ENCODE peak calls at places on chromosomes 6 and 20, in seven cellular contexts. X is uterus, S is A549, H is HCT116, P is left ventricle myocardium inferior, E is pancreas, N is esophagus squamous epithelium. V is an unnamed sample.

GRCh38 chr6:20708367-20709124 is 174.3 kb downstream of the CDKAL1 start:
- DNase-seq in X (no peak), S (no peak), H (no peak), P (no peak), E (no peak), N (no peak), V (no peak)

GRCh38 chr6:23980965-23981364 is 145.1 kb upstream of the NRSN1 start:
- DNase-seq in X (no peak), S (no peak), H (no peak), P (no peak), E (no peak), N (no peak), V (no peak)

GRCh38 chr20:37379967-37380828 is 34.3 kb downstream of the SRC start:
- DNase-seq in X (no peak), S (peak), H (no peak), P (no peak), E (no peak), N (no peak), V (no peak)

GRCh38 chr20:4444404-4444803 is 277.3 kb upstream of the PRND start:
- DNase-seq in X (no peak), S (no peak), H (no peak), P (no peak), E (no peak), N (no peak), V (no peak)

GRCh38 chr6:74757788-74758187 is 448.1 kb downstream of the COL12A1 start:
- DNase-seq in X (no peak), S (no peak), H (no peak), P (no peak), E (no peak), N (no peak), V (no peak)

GRCh38 chr6:86723729-86724128 is 213.6 kb upstream of the HTR1E start:
- DNase-seq in X (no peak), S (no peak), H (no peak), P (no peak), E (no peak), N (no peak), V (no peak)

GRCh38 chr6:11730645-11731044 is 48.0 kb downstream of the ADTRP start:
- DNase-seq in X (no peak), S (no peak), H (no peak), P (no peak), E (no peak), N (no peak), V (no peak)

GRCh38 chr6:106279179-106279578 is 46.4 kb downstream of the ATG5 start:
- DNase-seq in X (no peak), S (no peak), H (no peak), P (no peak), E (no peak), N (no peak), V (no peak)

GRCh38 chr6:3769610-3770009 is 18.1 kb upstream of the PXDC1 start:
- DNase-seq in X (no peak), S (no peak), H (no peak), P (no peak), E (no peak), N (no peak), V (no peak)

GRCh38 chr6:27096834-27097511 is 150.5 kb upstream of the PRSS16 start:
- DNase-seq in X (no peak), S (peak), H (peak), P (no peak), E (peak), N (no peak), V (no peak)

GRCh38 chr6:14598017-14598864 is 480.7 kb downstream of the CD83 start:
- DNase-seq in X (no peak), S (no peak), H (no peak), P (no peak), E (no peak), N (no peak), V (no peak)

GRCh38 chr6:2129076-2129695 is 116.2 kb downstream of the GMDS start:
- DNase-seq in X (no peak), S (no peak), H (no peak), P (no peak), E (no peak), N (no peak), V (no peak)

GRCh38 chr20:54044156-54044555 is 26.2 kb downstream of the BCAS1 start:
- DNase-seq in X (peak), S (no peak), H (no peak), P (no peak), E (no peak), N (no peak), V (no peak)

GRCh38 chr6:223763-224162 is 68.5 kb upstream of the DUSP22 start:
- DNase-seq in X (no peak), S (no peak), H (no peak), P (no peak), E (no peak), N (no peak), V (no peak)

GRCh38 chr6:13413466-13413862 is 73.9 kb downstream of the GFOD1 start:
- DNase-seq in X (no peak), S (no peak), H (no peak), P (no peak), E (peak), N (no peak), V (no peak)

GRCh38 chr6:34021001-34021838 is 124.7 kb downstream of the GRM4 start:
- DNase-seq in X (no peak), S (no peak), H (no peak), P (no peak), E (no peak), N (no peak), V (no peak)

GRCh38 chr6:57102976-57103375 is 13.0 kb downstream of the ZNF451 start:
- DNase-seq in X (no peak), S (no peak), H (no peak), P (no peak), E (no peak), N (no peak), V (no peak)

GRCh38 chr6:122878809-122879208 is 89.8 kb downstream of the SMPDL3A start:
- DNase-seq in X (no peak), S (no peak), H (no peak), P (no peak), E (no peak), N (no peak), V (no peak)

GRCh38 chr6:68710916-68711315 is 75.8 kb downstream of the ADGRB3 start:
- DNase-seq in X (no peak), S (no peak), H (no peak), P (no peak), E (no peak), N (no peak), V (no peak)

GRCh38 chr20:36744243-36744642 is 1.6 kb downstream of the NDRG3 start:
- DNase-seq in X (no peak), S (no peak), H (no peak), P (no peak), E (no peak), N (no peak), V (no peak)

GRCh38 chr20:33627577-33628216 is 34.4 kb upstream of the C20orf144 start:
- DNase-seq in X (no peak), S (no peak), H (no peak), P (no peak), E (no peak), N (no peak), V (no peak)

GRCh38 chr6:71855406-71855805 is 30.9 kb upstream of the RIMS1 start:
- DNase-seq in X (no peak), S (no peak), H (no peak), P (no peak), E (no peak), N (no peak), V (no peak)

GRCh38 chr6:10369896-10370295 is 45.0 kb downstream of the TFAP2A start:
- DNase-seq in X (no peak), S (no peak), H (no peak), P (no peak), E (no peak), N (no peak), V (no peak)

GRCh38 chr6:97049254-97050004 is 124.9 kb downstream of the KLHL32 start:
- DNase-seq in X (no peak), S (no peak), H (no peak), P (no peak), E (no peak), N (no peak), V (no peak)

GRCh38 chr20:61092199-61092598 is 159.9 kb upstream of the CDH4 start:
- DNase-seq in X (no peak), S (no peak), H (no peak), P (no peak), E (no peak), N (no peak), V (no peak)

GRCh38 chr20:3741846-3742458 is 9.5 kb downstream of the HSPA12B start:
- DNase-seq in X (no peak), S (no peak), H (no peak), P (no peak), E (no peak), N (no peak), V (no peak)

GRCh38 chr6:12482386-12482785 is 192.2 kb downstream of the EDN1 start:
- DNase-seq in X (no peak), S (no peak), H (no peak), P (no peak), E (no peak), N (no peak), V (no peak)

GRCh38 chr6:3026811-3027626 is 27.3 kb downstream of the NQO2 start:
- DNase-seq in X (no peak), S (no peak), H (no peak), P (no peak), E (no peak), N (no peak), V (no peak)

GRCh38 chr20:21019831-21020655 is 86.1 kb downstream of the LINC00237 start:
- DNase-seq in X (no peak), S (no peak), H (no peak), P (no peak), E (no peak), N (no peak), V (no peak)

GRCh38 chr6:56692586-56693245 is 50.0 kb upstream of the DST start:
- DNase-seq in X (no peak), S (no peak), H (no peak), P (no peak), E (no peak), N (no peak), V (no peak)

GRCh38 chr6:31663087-31663960 is 1.5 kb downstream of the GPANK1 start:
- DNase-seq in X (no peak), S (no peak), H (no peak), P (no peak), E (no peak), N (no peak), V (no peak)

GRCh38 chr6:160077526-160077925 is 44.1 kb upstream of the SLC22A1 start:
- DNase-seq in X (no peak), S (no peak), H (no peak), P (no peak), E (no peak), N (no peak), V (no peak)

GRCh38 chr6:43806041-43806757 is 36.2 kb downstream of the VEGFA start:
- DNase-seq in X (no peak), S (no peak), H (no peak), P (no peak), E (peak), N (no peak), V (no peak)

GRCh38 chr6:106574729-106575458 is 54.4 kb downstream of the RTN4IP1 start:
- DNase-seq in X (no peak), S (no peak), H (peak), P (no peak), E (no peak), N (no peak), V (no peak)

GRCh38 chr6:81987293-81987692 is 234.8 kb upstream of the TENT5A start:
- DNase-seq in X (no peak), S (no peak), H (no peak), P (no peak), E (no peak), N (no peak), V (no peak)

GRCh38 chr6:136090929-136091328 is 159.2 kb downstream of the MTFR2 start:
- DNase-seq in X (no peak), S (no peak), H (no peak), P (no peak), E (no peak), N (no peak), V (no peak)

GRCh38 chr20:32470025-32470861 is 112.1 kb downstream of the ASXL1 start:
- DNase-seq in X (peak), S (peak), H (peak), P (peak), E (peak), N (no peak), V (no peak)

GRCh38 chr20:51767018-51767866 is 948 bp downstream of the ATP9A start:
- DNase-seq in X (peak), S (peak), H (peak), P (peak), E (peak), N (no peak), V (peak)

GRCh38 chr20:31516651-31517050 is 2.4 kb downstream of the HM13 start:
- DNase-seq in X (no peak), S (no peak), H (no peak), P (no peak), E (no peak), N (no peak), V (no peak)

DNA sequence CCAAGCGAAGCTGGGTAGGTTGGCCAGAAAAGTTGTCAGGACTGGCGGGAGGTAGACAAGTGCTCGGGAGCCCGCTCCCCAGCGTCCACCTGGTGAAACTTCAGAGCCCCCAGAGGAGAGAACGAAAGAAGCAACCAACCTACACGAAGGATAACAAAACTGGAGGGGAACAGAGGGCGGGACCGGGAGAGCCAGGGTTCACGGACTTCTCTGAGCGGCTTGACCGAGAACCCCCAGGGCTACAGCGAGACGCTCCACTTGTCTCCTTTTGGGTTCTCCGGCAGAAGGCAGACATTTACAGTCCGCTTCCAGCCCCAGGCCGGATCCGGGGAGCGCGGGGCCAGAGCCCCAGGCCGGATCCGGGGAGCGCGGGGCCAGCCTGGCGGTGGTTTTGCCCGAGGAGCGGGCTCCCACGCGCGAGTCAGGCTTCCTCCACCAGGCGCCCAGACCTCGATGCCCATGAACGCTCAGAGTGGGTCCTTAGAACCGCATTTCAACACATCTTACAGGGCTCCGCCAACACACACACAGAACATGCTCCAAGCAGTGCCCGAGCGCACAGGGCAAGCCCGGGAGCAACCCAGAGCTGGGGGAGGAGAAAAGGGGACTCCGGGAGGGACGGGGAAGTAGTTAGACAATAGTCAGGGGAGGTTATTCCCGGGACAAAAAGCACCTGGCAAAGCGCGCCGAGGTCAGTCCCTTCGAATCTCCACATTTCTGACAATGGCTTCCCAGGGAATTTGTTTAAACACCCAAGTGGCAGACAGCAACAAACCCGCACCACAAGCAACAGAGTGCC is 1.1 kb downstream of the PTPRK start:
- DNase-seq in X (peak), S (peak), H (no peak), P (peak), E (peak), N (no peak), V (peak)
- H3K27ac ChIP-seq in X (peak), S (peak), H (peak), P (peak), E (peak), N (peak), V (peak)

DNA sequence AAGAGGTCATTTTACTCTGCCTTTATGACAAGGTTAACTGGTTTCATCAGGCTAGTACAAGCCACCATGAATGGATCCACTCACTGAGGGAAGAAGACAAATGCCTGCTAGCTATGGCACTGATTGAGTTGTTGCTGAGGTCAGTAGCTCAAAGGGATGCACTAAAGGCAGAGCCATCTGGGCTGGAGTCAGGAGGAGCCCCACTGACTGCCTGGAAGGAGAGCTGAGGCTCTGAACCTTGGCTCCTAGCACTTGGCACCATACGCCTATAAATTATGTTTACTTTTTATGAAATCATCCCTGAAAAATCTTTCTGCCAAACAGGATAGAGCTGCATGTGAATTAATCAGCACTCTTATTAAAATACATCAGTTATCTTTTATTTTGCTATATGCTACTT is 104.6 kb downstream of the DTD1 start:
- DNase-seq in X (no peak), S (no peak), H (no peak), P (no peak), E (no peak), N (no peak), V (no peak)
- H3K27ac ChIP-seq in X (no peak), S (no peak), H (no peak), P (no peak), E (no peak), N (no peak), V (no peak)

DNA sequence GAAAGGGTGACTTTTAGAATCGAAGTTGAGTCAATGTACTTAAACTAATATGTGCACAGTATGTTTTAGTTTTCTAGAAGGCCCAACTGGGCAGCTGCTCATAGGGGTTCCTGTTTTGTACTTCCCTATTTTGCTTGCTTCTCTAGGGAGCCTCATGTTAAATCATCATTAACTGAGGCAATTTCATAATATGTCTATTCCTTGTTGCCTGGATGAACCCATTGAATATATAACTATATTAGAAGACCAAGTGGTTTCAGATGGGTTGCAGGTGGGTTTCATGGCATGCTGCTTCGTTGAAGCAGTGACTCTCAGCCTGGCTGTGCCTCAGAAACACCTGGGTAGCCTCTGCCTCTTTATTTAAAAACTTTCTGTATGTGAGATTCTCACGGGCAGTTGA is 22.2 kb downstream of the CARMIL1 start:
- DNase-seq in X (no peak), S (no peak), H (no peak), P (no peak), E (no peak), N (no peak), V (no peak)
- H3K27ac ChIP-seq in X (peak), S (no peak), H (no peak), P (peak), E (no peak), N (no peak), V (no peak)

DNA sequence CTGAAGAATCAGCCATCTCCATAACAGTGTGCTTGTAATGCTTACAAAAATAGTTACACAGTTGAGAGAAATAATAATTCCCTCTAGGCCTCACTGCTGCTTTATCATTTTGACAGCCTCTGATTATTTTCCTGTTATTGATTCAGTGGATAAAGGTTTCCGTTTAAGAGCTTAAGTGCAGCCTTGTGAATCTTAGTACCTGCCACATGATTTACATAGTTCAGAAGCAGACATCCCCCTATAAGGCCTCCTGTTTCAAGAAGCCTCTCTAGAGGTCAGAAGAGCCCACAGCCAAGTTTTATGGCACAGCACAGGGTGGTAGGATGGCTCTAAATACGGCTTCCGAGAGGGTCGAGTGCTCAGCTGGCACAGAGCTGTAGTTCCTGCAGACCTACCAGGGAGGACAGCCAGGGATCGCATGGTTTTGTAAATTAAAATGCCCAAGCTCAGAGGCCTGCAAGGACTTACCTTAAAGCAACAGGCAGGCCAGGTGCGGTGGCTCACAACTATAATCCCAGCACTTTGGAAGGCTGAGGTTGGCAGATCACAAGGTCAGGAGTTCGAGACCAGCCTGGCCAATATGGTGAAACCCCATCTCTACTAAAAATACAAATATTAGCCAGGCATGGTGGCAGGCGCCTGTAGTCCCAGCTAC is 17.6 kb upstream of the PYGB start:
- DNase-seq in X (no peak), S (no peak), H (no peak), P (no peak), E (no peak), N (no peak), V (no peak)
- H3K27ac ChIP-seq in X (no peak), S (peak), H (no peak), P (peak), E (peak), N (peak), V (no peak)

GRCh38 chr20:56628873-56629463 is at the start of gene TFAP2C:
- DNase-seq in X (peak), S (peak), H (peak), P (peak), E (peak), N (no peak), V (no peak)
- H3K27ac ChIP-seq in X (no peak), S (peak), H (peak), P (no peak), E (no peak), N (peak), V (no peak)

V was measured in substantia nigra.